ENCODE peak calls at places on chromosomes 6 and 20, in ten cellular contexts. K is nephron progenitor cell; B is kidney glomerular epithelial cell; X is mucosa of gallbladder; W is Peyer's patch; D is stimulated activated naive CD8-positive, alpha-beta T cell treated with anti-CD3 and anti-CD28 coated beads, Interleukin-15, Interleukin-2, amounts not matched to agents 100 U/mL and 50 U/mL, for 24 hours; E is GM13976; V is ascending aorta; H is AG08396; T is hippocampal formation. A is an unnamed sample.

GRCh38 chr20:18056174-18057105 is 1.3 kb downstream of the OVOL2 start:
- DNase-seq in K (peak), B (no peak), X (peak), W (no peak), D (peak), E (peak), V (no peak), H (peak), T (no peak), A (no peak)

GRCh38 chr6:144744720-144745119 is 459.6 kb downstream of the UTRN start:
- DNase-seq in K (no peak), B (no peak), X (peak), W (no peak), D (no peak), E (no peak), V (no peak), H (no peak), T (no peak), A (no peak)

GRCh38 chr6:40293824-40294188 is 293.4 kb downstream of the LRFN2 start:
- DNase-seq in K (no peak), B (peak), X (no peak), W (no peak), D (no peak), E (no peak), V (no peak), H (no peak), T (no peak), A (no peak)

GRCh38 chr6:105301072-105301503 is 101.8 kb downstream of the PREP start:
- DNase-seq in K (peak), B (no peak), X (no peak), W (no peak), D (no peak), E (no peak), V (no peak), H (peak), T (no peak), A (no peak)

GRCh38 chr6:7129784-7130569 is 22.2 kb downstream of the RREB1 start:
- DNase-seq in K (no peak), B (no peak), X (no peak), W (no peak), D (peak), E (no peak), V (no peak), H (no peak), T (no peak), A (no peak)

GRCh38 chr6:13624871-13625288 is 9.7 kb downstream of the NOL7 start:
- DNase-seq in K (no peak), B (peak), X (no peak), W (no peak), D (no peak), E (peak), V (no peak), H (peak), T (no peak), A (no peak)

GRCh38 chr6:154719433-154719832 is 13.8 kb upstream of the SCAF8 start:
- DNase-seq in K (no peak), B (no peak), X (no peak), W (no peak), D (no peak), E (no peak), V (no peak), H (no peak), T (no peak), A (no peak)

GRCh38 chr6:140790109-140790508 is 1342.6 kb upstream of the GJE1 start:
- DNase-seq in K (no peak), B (no peak), X (no peak), W (no peak), D (no peak), E (no peak), V (no peak), H (no peak), T (no peak), A (no peak)

GRCh38 chr6:16762547-16763477 is 1.6 kb upstream of the ATXN1 start:
- DNase-seq in K (peak), B (peak), X (peak), W (peak), D (peak), E (peak), V (no peak), H (peak), T (no peak), A (no peak)

GRCh38 chr6:19866900-19867627 is 29.9 kb downstream of the ID4 start:
- DNase-seq in K (no peak), B (peak), X (no peak), W (no peak), D (no peak), E (no peak), V (no peak), H (peak), T (no peak), A (no peak)

GRCh38 chr20:57243480-57244220 is 22.8 kb downstream of the BMP7 start:
- DNase-seq in K (no peak), B (peak), X (no peak), W (no peak), D (no peak), E (no peak), V (no peak), H (no peak), T (no peak), A (no peak)

A was measured in esophagus squamous epithelium.